ENCODE peak calls at places on chromosomes 12 and 14, in five cellular contexts. G is NCI-H1048, T is SJSA1, Y is skeletal muscle cell, P is H9. V is an unnamed sample.
A peak's percentile ranks its signal among the peaks of the same experiment; 100 is the strongest.

GRCh38 chr14:52042371-52043037 is 26.4 kb downstream of the NID2 start:
- DNase-seq in G (no peak), Y (no peak), P (no peak), T (no peak), V (no peak)

GRCh38 chr14:68394719-68395117 is 398.1 kb downstream of the ZFP36L1 start:
- DNase-seq in T (no peak), P (peak; percentile 41), G (no peak), Y (no peak), V (no peak)

GRCh38 chr14:68879841-68880575 is 87.1 kb upstream of the ZFP36L1 start:
- DNase-seq in P (no peak), T (no peak), Y (no peak), G (no peak), V (no peak)

GRCh38 chr12:128970941-128971340 is 117.7 kb downstream of the GLT1D1 start:
- DNase-seq in P (no peak), Y (no peak), T (no peak), G (no peak), V (no peak)

GRCh38 chr14:74290415-74290814 is 12.3 kb downstream of the ABCD4 start:
- DNase-seq in G (no peak), Y (no peak), P (no peak), T (no peak), V (no peak)

GRCh38 chr12:8823565-8824300 is 1.3 kb downstream of the A2ML1 start:
- DNase-seq in P (peak; percentile 92), Y (peak; percentile 1), G (no peak), T (no peak), V (no peak)

GRCh38 chr12:131271724-131272123 is 318.0 kb downstream of the ADGRD1 start:
- DNase-seq in G (no peak), P (no peak), T (no peak), Y (no peak), V (no peak)

GRCh38 chr12:111643428-111643826 is 42.3 kb downstream of the BRAP start:
- DNase-seq in T (peak; percentile 54), P (no peak), G (no peak), Y (no peak), V (no peak)

GRCh38 chr12:92606956-92607355 is 95.8 kb upstream of the PLEKHG7 start:
- DNase-seq in T (no peak), P (no peak), G (no peak), Y (no peak), V (no peak)

GRCh38 chr14:61258985-61259384 is 22.2 kb downstream of the TMEM30B start:
- DNase-seq in T (peak; percentile 84), Y (no peak), P (no peak), G (no peak), V (no peak)

GRCh38 chr12:68031174-68031573 is 41.9 kb downstream of the IFNG-AS1 start:
- DNase-seq in P (no peak), T (no peak), G (no peak), Y (no peak), V (no peak)

GRCh38 chr12:93108958-93109357 is 179.9 kb upstream of the EEA1 start:
- DNase-seq in P (no peak), Y (no peak), G (no peak), T (no peak), V (no peak)

GRCh38 chr12:115730975-115731541 is 546.4 kb downstream of the MED13L start:
- DNase-seq in G (no peak), P (no peak), Y (no peak), T (no peak), V (no peak)

GRCh38 chr14:24879661-24880381 is 170.1 kb downstream of the STXBP6 start:
- DNase-seq in T (no peak), P (no peak), G (no peak), Y (no peak), V (no peak)